ENCODE peak calls at places on chromosomes 4 and X, in five cellular contexts. N is K562, A is HepG2, F is upper lobe of left lung, X is GM12878. D is an unnamed sample. For H3K27me3, the result is how much of the 10 kb centered on the place peaks cover.

GRCh38 chr4:42906906-42907774 is 14.6 kb downstream of the GRXCR1 start:
- ATAC-seq in A (peak), F (no peak), N (no peak), X (no peak), D (no peak)

GRCh38 chr4:42371306-42372063 is 25.8 kb upstream of the SHISA3 start:
- ATAC-seq in N (no peak), F (no peak), A (peak), X (peak), D (no peak)

GRCh38 chr4:40577588-40578253 is 51.9 kb downstream of the RBM47 start:
- ATAC-seq in F (no peak), N (no peak), X (no peak), A (no peak), D (no peak)

GRCh38 chrX:96994088-96994487 is 110.4 kb downstream of the RPA4 start:
- ATAC-seq in A (no peak), F (no peak), X (peak), N (no peak), D (no peak)

GRCh38 chr4:128538111-128538882 is 250.7 kb upstream of the PGRMC2 start:
- ATAC-seq in A (no peak), N (no peak), X (no peak), F (no peak), D (peak)

GRCh38 chr4:53929955-53930798 is 134.2 kb downstream of the CHIC2 start:
- ATAC-seq in X (peak), F (peak), N (peak), A (peak), D (peak)

GRCh38 chr4:55158957-55159356 is 33.6 kb upstream of the KDR start:
- ATAC-seq in F (no peak), X (no peak), N (peak), A (no peak), D (no peak)

GRCh38 chr4:170226288-170226687 is 136.5 kb upstream of the AADAT start:
- ATAC-seq in X (peak), N (no peak), A (peak), F (peak), D (no peak)

GRCh38 chr4:143286733-143287570 is 49.7 kb upstream of the GAB1 start:
- ATAC-seq in X (no peak), N (no peak), A (no peak), F (no peak), D (peak)

GRCh38 chr4:27049101-27049829 is 188.6 kb downstream of the STIM2 start:
- ATAC-seq in N (no peak), A (no peak), F (peak), X (peak), D (no peak)

GRCh38 chrX:151806967-151807540 is 72.5 kb downstream of the CNGA2 start:
- ATAC-seq in X (no peak), A (no peak), N (no peak), F (no peak), D (no peak)

GRCh38 chrX:69109706-69110635 is 55.3 kb downstream of the PJA1 start:
- ATAC-seq in N (peak), X (no peak), F (no peak), A (no peak), D (peak)

GRCh38 chrX:119482041-119482440 is 13.8 kb downstream of the SLC25A5 start:
- ATAC-seq in A (no peak), X (peak), F (no peak), N (no peak), D (peak)

GRCh38 chrX:12657881-12658280 is 133.3 kb upstream of the PRPS2 start:
- ATAC-seq in N (no peak), X (peak), A (no peak), F (no peak), D (no peak)

GRCh38 chrX:118727686-118728339 is 407 bp downstream of the IL13RA1 start:
- ATAC-seq in N (peak), X (peak), F (peak), A (peak), D (peak)

GRCh38 chr4:4377683-4378082 is 9.2 kb upstream of the NSG1 start:
- ATAC-seq in A (no peak), X (no peak), N (peak), F (no peak), D (no peak)

GRCh38 chr4:15425520-15425919 is 2.3 kb upstream of the C1QTNF7 start:
- ATAC-seq in N (no peak), X (no peak), A (no peak), F (no peak), D (no peak)

GRCh38 chr4:38867478-38868054 is at the start of gene FAM114A1:
- ATAC-seq in N (peak), A (peak), F (peak), X (peak), D (peak)
- TF ChIP-seq EP300 in N (peak), A (no peak), F (no peak), X (no peak), D (no peak)

DNA sequence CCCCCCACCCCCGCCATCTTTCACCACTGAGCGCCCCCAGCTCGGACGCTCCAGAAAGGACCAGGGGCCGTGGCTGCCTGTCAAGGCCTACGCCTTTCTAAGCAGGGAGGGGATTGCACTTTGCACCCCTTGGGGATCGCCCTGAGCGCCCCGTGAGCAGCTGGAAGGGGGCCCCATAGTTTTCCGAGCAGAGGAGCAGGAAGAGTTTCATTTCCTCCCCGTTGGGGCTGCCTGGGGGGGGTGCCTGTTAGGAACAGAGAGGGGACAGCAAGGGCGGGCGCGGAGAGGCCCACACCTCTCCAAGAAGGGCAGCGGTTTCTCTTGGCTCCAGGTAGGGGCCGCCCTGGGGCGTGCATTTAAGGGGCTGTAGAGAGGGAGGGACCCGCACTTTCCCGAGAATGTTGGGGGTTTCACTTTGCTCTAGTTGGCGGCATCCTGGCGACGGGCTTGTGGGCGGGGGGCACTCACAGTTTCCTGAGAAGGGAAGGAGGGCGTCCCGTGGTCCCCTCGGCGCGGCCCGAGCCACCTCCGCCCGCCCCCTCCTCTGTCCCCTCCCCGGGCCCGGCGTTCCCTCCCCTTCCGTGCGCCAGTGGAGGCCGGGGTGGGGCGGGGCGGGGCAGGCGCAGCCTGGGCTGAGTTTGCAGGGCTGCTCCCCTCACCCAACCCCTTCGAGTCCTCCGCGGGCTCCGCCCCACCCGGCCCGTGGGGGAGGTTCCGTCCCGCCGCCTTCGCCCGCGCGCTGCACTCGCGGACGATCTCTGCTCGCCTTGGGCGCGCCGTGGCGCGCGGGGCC is 82.3 kb upstream of the CD99 start:
- ATAC-seq in X (peak), F (peak), N (peak), A (peak), D (peak)
- TF ChIP-seq POLR2A in X (peak), F (no peak), N (peak), A (peak), D (no peak)

GRCh38 chr4:90660672-90661071 is 533.5 kb downstream of the CCSER1 start:
- ATAC-seq in N (no peak), X (no peak), F (no peak), A (no peak), D (no peak)
- H3K27me3 ChIP-seq in N (under half), X (under half), F (under half), A (under half), D (under half)

DNA sequence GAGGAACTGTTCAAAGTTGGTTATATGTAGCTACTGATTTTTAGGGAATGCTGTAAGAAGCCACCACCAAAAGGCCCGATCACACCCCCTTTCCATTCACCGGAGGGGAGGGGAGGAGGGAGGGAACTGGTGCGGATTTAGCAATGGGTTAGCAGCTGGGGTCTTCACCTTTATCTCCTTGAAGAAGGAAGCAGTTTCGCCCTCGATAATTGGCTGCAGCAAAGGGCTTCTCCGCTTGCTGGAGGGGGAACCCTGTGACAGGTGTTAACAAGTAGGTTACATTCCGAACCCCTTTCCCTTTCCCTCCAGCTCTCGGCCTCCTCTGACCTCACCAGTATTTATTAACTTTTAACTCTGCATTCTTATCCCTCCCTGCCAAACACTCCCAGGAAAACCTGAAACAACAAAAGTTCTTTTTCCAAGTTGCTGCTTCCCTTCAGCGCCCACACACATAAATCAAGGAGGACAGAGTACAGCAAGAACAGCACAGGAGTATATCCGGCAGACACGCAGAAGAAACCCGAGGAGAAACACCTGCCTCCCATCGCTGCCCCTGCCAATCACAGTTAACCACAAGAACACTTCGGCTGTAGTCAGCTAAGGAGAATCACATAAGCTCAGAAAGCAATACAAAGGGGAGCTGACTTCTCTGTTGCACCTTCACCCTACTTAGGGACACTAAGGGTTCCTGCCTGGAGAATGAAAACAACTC is 39.8 kb upstream of the NAP1L5 start:
- ATAC-seq in X (peak), A (no peak), F (peak), N (no peak), D (peak)
- TF ChIP-seq EP300 in X (no peak), A (no peak), F (no peak), N (no peak), D (no peak)

DNA sequence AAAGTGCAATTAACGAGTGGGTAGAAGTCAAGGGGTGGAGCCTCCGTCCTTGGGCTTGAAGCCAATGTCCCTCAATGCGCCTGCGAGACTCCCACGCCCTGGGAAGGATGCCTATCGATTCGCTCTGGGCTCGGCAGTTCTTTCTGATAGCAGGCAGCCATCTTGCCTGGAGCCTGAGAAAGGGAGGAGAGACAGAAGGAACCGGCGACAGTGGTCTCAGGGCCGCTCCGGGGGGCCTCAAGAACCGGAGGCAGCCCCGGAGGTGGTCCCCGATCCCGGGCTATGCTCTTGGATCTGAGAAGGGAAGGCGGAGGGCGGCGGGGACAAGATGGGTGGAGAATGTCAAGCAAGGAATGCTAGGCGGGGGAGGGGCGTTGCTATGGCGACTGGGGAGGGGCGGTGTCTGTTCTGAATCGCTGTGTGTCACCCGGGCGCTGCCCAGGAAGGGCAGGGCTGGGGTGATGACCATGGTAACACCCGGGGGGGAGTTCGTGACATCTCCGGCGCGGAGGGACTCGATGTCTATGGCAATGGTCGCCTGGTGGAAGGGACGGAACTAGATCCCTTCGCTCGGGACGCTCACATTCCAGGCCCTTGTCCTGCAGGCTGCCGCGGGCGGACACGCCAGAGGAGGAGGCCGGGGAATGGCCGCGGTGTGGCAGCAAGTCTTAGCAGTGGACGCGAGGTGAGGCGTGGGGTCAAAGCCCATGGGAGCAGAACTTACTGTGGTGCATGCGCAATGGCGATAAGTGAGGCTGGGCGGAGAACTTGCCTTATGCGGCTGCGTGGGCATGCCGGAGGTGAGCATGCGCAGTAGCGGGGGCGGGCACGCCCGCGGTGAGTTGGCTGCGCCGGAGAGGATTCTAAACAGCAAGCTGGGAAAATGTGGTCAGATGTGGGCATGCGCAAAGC is at the start of gene WDR13:
- ATAC-seq in N (peak), A (peak), F (peak), X (peak), D (peak)
- TF ChIP-seq POLR2A in N (peak), A (peak), F (peak), X (peak), D (peak)

GRCh38 chr4:8857682-8858187 is 13.9 kb downstream of the HMX1 start:
- ATAC-seq in A (no peak), F (no peak), N (no peak), X (no peak), D (no peak)

GRCh38 chr4:8854866-8855265 is 16.8 kb downstream of the HMX1 start:
- ATAC-seq in N (no peak), F (no peak), X (no peak), A (no peak), D (no peak)

GRCh38 chr4:8856835-8857590 is 14.6 kb downstream of the HMX1 start:
- ATAC-seq in X (no peak), A (no peak), N (no peak), F (no peak), D (no peak)

GRCh38 chr4:8854016-8854415 is 17.6 kb downstream of the HMX1 start:
- ATAC-seq in N (no peak), A (no peak), X (no peak), F (no peak), D (no peak)

GRCh38 chr4:8855781-8856245 is 15.8 kb downstream of the HMX1 start:
- ATAC-seq in X (no peak), N (peak), F (no peak), A (peak), D (no peak)
- H3K27me3 ChIP-seq in X (under half), N (under half), F (under half), A (half or more), D (half or more)

GRCh38 chr4:145181091-145181501 is 707 bp upstream of the OTUD4 start:
- ATAC-seq in N (no peak), A (no peak), X (no peak), F (no peak), D (no peak)

GRCh38 chr4:145180298-145181090 is at the start of gene OTUD4:
- ATAC-seq in A (peak), X (peak), F (peak), N (peak), D (peak)

GRCh38 chr4:145178740-145179139 is 1.6 kb downstream of the OTUD4 start:
- ATAC-seq in A (no peak), F (no peak), N (peak), X (peak), D (no peak)

GRCh38 chr4:145177906-145178538 is 2.4 kb downstream of the OTUD4 start:
- ATAC-seq in N (peak), F (no peak), X (no peak), A (no peak), D (no peak)

GRCh38 chr4:145179201-145179860 is 1.1 kb downstream of the OTUD4 start:
- ATAC-seq in A (peak), N (peak), F (peak), X (peak), D (peak)
- TF ChIP-seq EP300 in A (no peak), N (no peak), F (no peak), X (peak), D (no peak)

GRCh38 chr4:152534541-152535231 is 1.2 kb downstream of the FBXW7 start:
- ATAC-seq in N (peak), X (peak), F (no peak), A (peak), D (no peak)
- TF ChIP-seq POLR2A in N (no peak), X (no peak), F (no peak), A (no peak), D (no peak)